ENCODE peak calls at places on chromosome 9, in seven cellular contexts. B is mucosa of descending colon; O is AG09319; G is CD4-positive, alpha-beta T cell; T is Caco-2; D is cardiac muscle cell; Q is lower leg skin. R is an unnamed sample.

GRCh38 chr9:121440265-121440664 is 59.4 kb downstream of the GGTA1 start:
- DNase-seq in B (no peak), O (no peak), G (no peak), T (no peak), D (peak; percentile 60), Q (no peak), R (no peak)

GRCh38 chr9:121498150-121498486 is 1.5 kb downstream of the GGTA1 start:
- DNase-seq in B (no peak), O (peak; percentile 29), G (no peak), T (peak; percentile 78), D (peak; percentile 79), Q (peak; percentile 88), R (no peak)

GRCh38 chr9:127397722-127398647 is 1.0 kb downstream of the SLC2A8 start:
- DNase-seq in B (peak; percentile 71), O (no peak), G (no peak), T (peak; percentile 71), D (peak; percentile 57), Q (peak; percentile 88), R (no peak)

GRCh38 chr9:13728121-13728520 is 448.6 kb upstream of the MPDZ start:
- DNase-seq in B (no peak), O (no peak), G (no peak), T (no peak), D (no peak), Q (no peak), R (no peak)

GRCh38 chr9:88757406-88758010 is 222.5 kb downstream of the NXNL2 start:
- DNase-seq in B (no peak), O (no peak), G (no peak), T (no peak), D (no peak), Q (no peak), R (no peak)

GRCh38 chr9:128160603-128160987 is 530 bp downstream of the BBLN start:
- DNase-seq in B (peak; percentile 71), O (no peak), G (no peak), T (no peak), D (no peak), Q (no peak), R (no peak)

GRCh38 chr9:4962085-4962484 is 23.0 kb upstream of the JAK2 start:
- DNase-seq in B (no peak), O (no peak), G (no peak), T (no peak), D (no peak), Q (no peak), R (no peak)

GRCh38 chr9:74122229-74122628 is 374.9 kb upstream of the RORB start:
- DNase-seq in B (no peak), O (no peak), G (no peak), T (no peak), D (no peak), Q (no peak), R (no peak)

GRCh38 chr9:99351647-99352046 is 129.6 kb downstream of the SEC61B start:
- DNase-seq in B (no peak), O (no peak), G (no peak), T (no peak), D (no peak), Q (no peak), R (no peak)
- TF ChIP-seq CTCF in B (no peak), O (no peak), G (no peak), T (no peak), D (no peak), Q (no peak), R (no peak)

GRCh38 chr9:137486141-137486490 is 27.0 kb upstream of the NSMF start:
- DNase-seq in B (no peak), O (no peak), G (no peak), T (no peak), D (no peak), Q (no peak), R (no peak)
- TF ChIP-seq CTCF in B (no peak), O (no peak), G (no peak), T (no peak), D (no peak), Q (no peak), R (no peak)

GRCh38 chr9:109968702-109969450 is 188.9 kb downstream of the PALM2AKAP2 start:
- DNase-seq in B (no peak), O (no peak), G (no peak), T (peak; percentile 58), D (peak; percentile 11), Q (no peak), R (no peak)
- TF ChIP-seq CTCF in B (no peak), O (no peak), G (no peak), T (peak; percentile 37), D (peak; percentile 44), Q (no peak), R (no peak)

GRCh38 chr9:84315278-84315877 is 25.2 kb downstream of the SLC28A3 start:
- DNase-seq in B (no peak), O (peak; percentile 34), G (peak; percentile 35), T (peak; percentile 38), D (peak; percentile 56), Q (no peak), R (no peak)

GRCh38 chr9:84322830-84323229 is 17.7 kb downstream of the SLC28A3 start:
- DNase-seq in B (no peak), O (no peak), G (no peak), T (no peak), D (no peak), Q (no peak), R (no peak)

GRCh38 chr9:84314306-84314705 is 26.3 kb downstream of the SLC28A3 start:
- DNase-seq in B (no peak), O (no peak), G (no peak), T (no peak), D (no peak), Q (no peak), R (no peak)

GRCh38 chr9:84317563-84317962 is 23.0 kb downstream of the SLC28A3 start:
- DNase-seq in B (no peak), O (no peak), G (no peak), T (no peak), D (no peak), Q (no peak), R (no peak)
- TF ChIP-seq CTCF in B (no peak), O (no peak), G (no peak), T (no peak), D (peak; percentile 11), Q (no peak), R (no peak)

DNA sequence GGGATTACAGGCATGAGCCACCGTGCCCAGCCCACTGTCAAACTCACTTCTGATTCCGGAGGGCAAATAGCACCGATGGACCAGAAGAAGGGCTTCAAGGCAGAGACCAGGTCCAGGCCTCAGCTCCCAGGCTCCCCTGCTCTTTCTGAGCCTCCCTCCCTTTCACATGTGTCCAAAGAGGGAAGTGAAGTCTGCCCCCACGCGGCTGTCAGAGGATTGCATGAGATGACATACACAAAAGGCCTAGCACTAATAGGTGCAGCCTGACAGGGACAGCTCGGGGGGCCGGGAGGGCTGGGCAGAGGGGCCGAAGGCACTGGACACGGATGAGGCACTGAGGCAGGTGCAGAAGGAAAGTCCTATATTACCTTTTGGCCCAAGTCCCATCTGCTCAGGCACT is 16.1 kb downstream of the FBP1 start:
- DNase-seq in B (peak; percentile 69), O (no peak), G (no peak), T (peak; percentile 72), D (peak; percentile 79), Q (no peak), R (no peak)
- TF ChIP-seq CTCF in B (peak; percentile 27), O (peak; percentile 21), G (no peak), T (peak; percentile 71), D (peak; percentile 46), Q (no peak), R (no peak)

GRCh38 chr9:94785211-94786169 is 59.0 kb downstream of the AOPEP start:
- DNase-seq in B (no peak), O (no peak), G (no peak), T (no peak), D (no peak), Q (no peak), R (no peak)

GRCh38 chr9:94782367-94783120 is 56.0 kb downstream of the AOPEP start:
- DNase-seq in B (no peak), O (peak; percentile 69), G (no peak), T (no peak), D (no peak), Q (no peak), R (no peak)

GRCh38 chr9:94783928-94784327 is 57.4 kb downstream of the AOPEP start:
- DNase-seq in B (no peak), O (no peak), G (no peak), T (no peak), D (no peak), Q (no peak), R (no peak)

GRCh38 chr9:94780516-94780950 is 54.0 kb downstream of the AOPEP start:
- DNase-seq in B (no peak), O (no peak), G (no peak), T (no peak), D (peak; percentile 54), Q (no peak), R (no peak)

DNA sequence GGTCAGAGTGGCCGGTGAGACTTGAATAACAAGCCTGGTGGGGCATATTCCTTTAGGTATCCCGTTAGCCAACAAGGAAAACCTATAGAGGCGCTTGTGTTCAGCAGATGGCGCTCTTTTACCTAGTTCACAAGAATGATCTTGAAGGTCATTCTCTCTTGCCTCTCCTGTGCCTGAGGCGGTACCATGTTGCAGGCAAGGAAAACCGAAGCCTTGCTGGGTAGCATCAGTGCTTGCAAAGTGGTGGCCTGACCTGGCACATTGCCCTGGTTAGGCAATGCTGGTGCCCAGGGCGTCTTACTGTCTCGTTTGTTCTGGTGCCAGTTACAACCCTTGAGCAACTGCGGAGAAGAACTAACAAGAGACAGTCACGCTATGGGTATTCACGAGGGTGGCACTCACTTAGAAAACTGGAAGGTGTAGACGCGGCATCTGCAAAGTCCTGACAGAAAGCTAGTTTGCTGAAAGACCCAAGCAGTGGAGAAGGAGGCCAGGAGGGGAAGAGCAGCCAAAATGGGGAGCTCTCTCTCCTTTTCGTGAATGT is 56.7 kb downstream of the AOPEP start:
- DNase-seq in B (peak; percentile 60), O (peak; percentile 94), G (peak; percentile 10), T (peak; percentile 82), D (peak; percentile 91), Q (peak; percentile 96), R (peak; percentile 23)
- TF ChIP-seq CTCF in B (no peak), O (peak; percentile 72), G (peak; percentile 72), T (peak; percentile 76), D (peak; percentile 75), Q (no peak), R (peak; percentile 76)

GRCh38 chr9:69657269-69657668 is 14.9 kb downstream of the APBA1 start:
- DNase-seq in B (no peak), O (no peak), G (no peak), T (no peak), D (no peak), Q (no peak), R (no peak)

GRCh38 chr9:69653261-69653660 is 18.9 kb downstream of the APBA1 start:
- DNase-seq in B (no peak), O (no peak), G (no peak), T (no peak), D (no peak), Q (no peak), R (no peak)

GRCh38 chr9:69658987-69659677 is 13.0 kb downstream of the APBA1 start:
- DNase-seq in B (no peak), O (no peak), G (no peak), T (no peak), D (no peak), Q (no peak), R (no peak)

GRCh38 chr9:69660304-69660703 is 11.9 kb downstream of the APBA1 start:
- DNase-seq in B (no peak), O (no peak), G (no peak), T (no peak), D (no peak), Q (no peak), R (no peak)

DNA sequence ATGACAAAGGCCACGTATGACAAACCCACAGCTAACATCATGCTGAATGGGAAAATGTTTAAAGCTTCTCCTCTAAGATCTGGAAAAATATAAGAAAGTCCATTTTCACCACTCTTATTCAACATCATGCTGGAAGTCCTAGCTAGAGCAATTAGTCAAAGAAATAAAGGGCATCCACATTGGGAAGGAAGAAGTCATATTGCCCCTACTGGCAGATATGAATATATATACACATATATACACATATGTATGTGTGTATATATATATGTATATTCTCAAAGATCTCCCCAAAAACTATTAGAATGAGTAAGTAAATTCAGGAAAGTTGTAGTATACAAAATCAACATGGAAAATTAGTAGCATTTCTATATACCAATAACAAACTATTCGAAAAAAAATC is 17.1 kb downstream of the APBA1 start:
- DNase-seq in B (no peak), O (no peak), G (no peak), T (no peak), D (no peak), Q (no peak), R (no peak)
- TF ChIP-seq CTCF in B (no peak), O (no peak), G (no peak), T (no peak), D (no peak), Q (no peak), R (no peak)